ENCODE peak calls at places on chromosome 21, in nine cellular contexts. H is NCI-H510A treated with DMSO at 0.1 percent for 48 hours; W is amniotic epithelial cell; Q is GM13977; E is activated gamma-delta T cell; K is GM23248; I is NCI-H1694; A is stimulated activated naive B cell treated with anti-CD40 and anti-IgM and Interleukin-4, amounts not matched to agents 10 μg/mL and 1 μg/mL and 100 μg/mL, for 72 hours; R is smooth muscle cell of the brain vasculature. J is an unnamed sample.

GRCh38 chr21:36589352-36589971 is 109.5 kb upstream of the SIM2 start:
- DNase-seq in K (peak; percentile 67), A (peak; percentile 9), W (no peak), I (peak; percentile 41), E (no peak), H (no peak), Q (peak; percentile 68), R (no peak), J (no peak)

GRCh38 chr21:28971171-28971570 is 21.5 kb downstream of the LTN1 start:
- DNase-seq in K (peak; percentile 54), R (no peak), E (no peak), A (no peak), I (no peak), Q (no peak), W (no peak), H (no peak), J (no peak)

GRCh38 chr21:45895778-45896370 is 85.7 kb upstream of the COL6A1 start:
- DNase-seq in Q (no peak), R (no peak), E (no peak), I (no peak), K (no peak), A (no peak), W (no peak), H (no peak), J (no peak)

GRCh38 chr21:37915516-37915915 is 741 bp downstream of the KCNJ6 start:
- DNase-seq in W (peak; percentile 12), A (no peak), K (no peak), I (peak; percentile 74), H (no peak), Q (no peak), E (no peak), R (no peak), J (no peak)

GRCh38 chr21:32403201-32403701 is 9.3 kb upstream of the EVA1C start:
- DNase-seq in I (peak; percentile 93), A (no peak), H (peak; percentile 38), K (peak; percentile 78), R (no peak), E (no peak), W (peak; percentile 69), Q (peak; percentile 59), J (peak; percentile 16)

GRCh38 chr21:42737969-42738590 is 84.7 kb downstream of the PDE9A start:
- DNase-seq in Q (no peak), H (no peak), W (no peak), I (no peak), K (no peak), E (no peak), A (no peak), R (no peak), J (no peak)

GRCh38 chr21:45406801-45407628 is 2.0 kb downstream of the COL18A1 start:
- DNase-seq in W (no peak), E (no peak), Q (no peak), H (no peak), R (no peak), A (no peak), K (peak; percentile 10), I (no peak), J (no peak)

GRCh38 chr21:44748621-44749020 is 37.2 kb upstream of the TSPEAR start:
- DNase-seq in Q (no peak), K (no peak), E (no peak), R (no peak), W (no peak), H (no peak), A (no peak), I (no peak), J (no peak)

GRCh38 chr21:29938968-29939858 is 583 bp downstream of the GRIK1 start:
- DNase-seq in A (no peak), Q (no peak), R (no peak), I (no peak), W (no peak), E (no peak), K (peak; percentile 20), H (no peak), J (peak; percentile 31)

GRCh38 chr21:46110499-46111192 is 12.7 kb downstream of the COL6A2 start:
- DNase-seq in H (no peak), W (no peak), R (no peak), E (no peak), Q (no peak), A (no peak), I (no peak), K (peak; percentile 62), J (no peak)

GRCh38 chr21:36768496-36768895 is 69.6 kb downstream of the SIM2 start:
- DNase-seq in Q (no peak), W (no peak), K (no peak), A (no peak), E (no peak), H (no peak), R (no peak), I (no peak), J (no peak)

GRCh38 chr21:34511787-34512451 is at the start of gene KCNE1:
- DNase-seq in Q (no peak), K (peak; percentile 63), I (no peak), E (no peak), H (no peak), R (no peak), A (no peak), W (peak; percentile 84), J (no peak)

GRCh38 chr21:45954271-45954670 is 27.3 kb upstream of the COL6A1 start:
- DNase-seq in K (peak; percentile 88), H (no peak), Q (no peak), A (no peak), I (no peak), E (no peak), W (peak; percentile 51), R (no peak), J (no peak)

GRCh38 chr21:14737922-14738321 is 191.8 kb upstream of the SAMSN1 start:
- DNase-seq in A (peak; percentile 26), W (peak; percentile 26), K (peak; percentile 55), R (peak; percentile 20), I (peak; percentile 34), E (no peak), Q (no peak), H (no peak), J (no peak)

GRCh38 chr21:45322231-45322959 is 34.7 kb upstream of the POFUT2 start:
- DNase-seq in K (no peak), E (no peak), W (no peak), H (no peak), A (no peak), I (no peak), Q (no peak), R (no peak), J (no peak)

GRCh38 chr21:45448810-45449657 is 44.1 kb downstream of the COL18A1 start:
- DNase-seq in Q (no peak), A (no peak), H (no peak), I (no peak), R (no peak), K (no peak), E (no peak), W (peak; percentile 22), J (no peak)